ENCODE peak calls at places on chromosomes 5 and 9, in nine cellular contexts. E is right cardiac atrium; M is lower lobe of right lung; J is heart right ventricle; S is A549; T is aorta; X is left ventricle myocardium inferior; R is CD8-positive, alpha-beta memory T cell; K is heart left ventricle. H is an unnamed sample.

GRCh38 chr5:36238896-36239295 is 2.8 kb downstream of the NADK2 start:
- DNase-seq in S (no peak), M (no peak), J (no peak), K (no peak), E (no peak), X (no peak), T (no peak), R (no peak), H (no peak)

GRCh38 chr5:142437563-142437962 is 112.7 kb upstream of the SPRY4 start:
- DNase-seq in X (no peak), J (no peak), R (no peak), K (no peak), S (no peak), E (no peak), M (no peak), T (no peak), H (no peak)

GRCh38 chr9:20315672-20316071 is 306.6 kb downstream of the MLLT3 start:
- DNase-seq in R (no peak), T (no peak), K (no peak), E (no peak), X (no peak), J (no peak), M (no peak), S (no peak), H (no peak)

GRCh38 chr9:89929315-89929714 is 324.5 kb downstream of the GADD45G start:
- DNase-seq in J (no peak), X (no peak), T (no peak), M (no peak), E (no peak), R (no peak), S (no peak), K (no peak), H (no peak)

GRCh38 chr9:11135856-11136255 is 523.1 kb upstream of the PTPRD start:
- DNase-seq in E (no peak), X (no peak), T (no peak), R (no peak), M (no peak), S (no peak), J (no peak), K (no peak), H (no peak)

GRCh38 chr9:37963936-37964739 is 60.2 kb upstream of the SLC25A51 start:
- DNase-seq in S (peak; percentile 54), E (no peak), X (no peak), T (peak; percentile 90), R (no peak), M (peak; percentile 85), J (no peak), K (no peak), H (no peak)

GRCh38 chr5:177438468-177438867 is 8.1 kb upstream of the PRR7 start:
- DNase-seq in J (no peak), E (peak; percentile 46), S (no peak), M (no peak), R (no peak), T (peak; percentile 68), X (no peak), K (no peak), H (no peak)

GRCh38 chr5:133372306-133373008 is 239.9 kb downstream of the FSTL4 start:
- DNase-seq in T (no peak), R (no peak), X (no peak), E (no peak), M (no peak), K (peak; percentile 0), S (no peak), J (no peak), H (no peak)

GRCh38 chr9:19788152-19788551 is 685 bp downstream of the SLC24A2 start:
- DNase-seq in E (no peak), T (peak; percentile 69), X (no peak), K (no peak), J (no peak), R (no peak), M (no peak), S (no peak), H (no peak)

GRCh38 chr9:89405832-89406231 is 87.5 kb downstream of the SECISBP2 start:
- DNase-seq in X (peak; percentile 48), E (peak; percentile 65), K (peak; percentile 47), M (peak; percentile 66), S (no peak), J (peak; percentile 39), R (no peak), T (no peak), H (no peak)

GRCh38 chr5:1952021-1952420 is 69.3 kb upstream of the IRX4 start:
- DNase-seq in S (no peak), R (no peak), X (no peak), T (no peak), J (no peak), K (no peak), E (no peak), M (no peak), H (no peak)

DNA sequence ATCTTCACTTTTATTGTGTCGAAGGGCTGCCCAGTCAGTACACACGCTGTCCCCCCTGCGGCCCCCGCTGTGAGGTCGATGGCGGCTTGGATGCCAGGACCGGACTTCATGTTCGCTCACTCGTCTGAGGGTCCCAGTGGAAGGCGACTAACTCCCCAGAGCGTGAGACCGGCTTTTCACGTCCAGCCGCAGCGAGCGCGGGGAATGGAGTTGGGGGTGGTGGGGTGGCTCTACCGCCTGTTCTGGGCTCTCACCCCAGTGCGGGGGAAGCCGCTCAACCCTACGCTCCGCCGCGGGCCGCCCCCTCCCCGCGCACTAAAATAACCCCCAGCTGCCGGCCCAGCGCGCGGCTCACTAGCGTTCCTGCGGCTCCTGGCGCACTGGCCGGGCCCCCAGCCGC is at the start of gene SLC25A2:
- DNase-seq in J (no peak), X (no peak), R (no peak), M (no peak), S (no peak), E (no peak), T (no peak), K (no peak), H (no peak)
- H3K9me3 ChIP-seq in J (peaks cover 100% of the 10 kb centered on the region), X (peaks cover 100% of the 10 kb centered on the region), R (peaks cover 38% of the 10 kb centered on the region), M (peaks cover 100% of the 10 kb centered on the region), S (peaks cover 64% of the 10 kb centered on the region), E (peaks cover 13% of the 10 kb centered on the region), T (peaks cover 14% of the 10 kb centered on the region), K (peaks cover 50% of the 10 kb centered on the region), H (peaks cover 18% of the 10 kb centered on the region)

GRCh38 chr9:133088146-133088750 is 26.5 kb downstream of the CEL start:
- DNase-seq in M (no peak), R (peak; percentile 27), E (no peak), X (no peak), S (no peak), T (no peak), J (no peak), K (no peak), H (no peak)

GRCh38 chr9:133088756-133089155 is 27.0 kb downstream of the CEL start:
- DNase-seq in K (no peak), T (no peak), J (no peak), E (no peak), R (peak; percentile 39), X (no peak), S (no peak), M (no peak), H (no peak)

GRCh38 chr9:133086894-133087293 is 25.1 kb downstream of the CEL start:
- DNase-seq in J (no peak), X (no peak), T (no peak), M (no peak), K (no peak), R (no peak), E (no peak), S (no peak), H (no peak)

GRCh38 chr9:133089271-133089671 is 27.5 kb downstream of the CEL start:
- DNase-seq in X (no peak), S (no peak), K (no peak), E (no peak), T (no peak), M (no peak), J (no peak), R (peak; percentile 12), H (no peak)

GRCh38 chr9:133087429-133088145 is 25.8 kb downstream of the CEL start:
- DNase-seq in J (no peak), S (no peak), T (no peak), X (no peak), R (peak; percentile 11), K (no peak), E (no peak), M (no peak), H (no peak)
- H3K9me3 ChIP-seq in J (no peaks in the 10 kb centered on the region), S (no peaks in the 10 kb centered on the region), T (no peaks in the 10 kb centered on the region), X (no peaks in the 10 kb centered on the region), R (no peaks in the 10 kb centered on the region), K (no peaks in the 10 kb centered on the region), E (no peaks in the 10 kb centered on the region), M (no peaks in the 10 kb centered on the region), H (no peaks in the 10 kb centered on the region)

DNA sequence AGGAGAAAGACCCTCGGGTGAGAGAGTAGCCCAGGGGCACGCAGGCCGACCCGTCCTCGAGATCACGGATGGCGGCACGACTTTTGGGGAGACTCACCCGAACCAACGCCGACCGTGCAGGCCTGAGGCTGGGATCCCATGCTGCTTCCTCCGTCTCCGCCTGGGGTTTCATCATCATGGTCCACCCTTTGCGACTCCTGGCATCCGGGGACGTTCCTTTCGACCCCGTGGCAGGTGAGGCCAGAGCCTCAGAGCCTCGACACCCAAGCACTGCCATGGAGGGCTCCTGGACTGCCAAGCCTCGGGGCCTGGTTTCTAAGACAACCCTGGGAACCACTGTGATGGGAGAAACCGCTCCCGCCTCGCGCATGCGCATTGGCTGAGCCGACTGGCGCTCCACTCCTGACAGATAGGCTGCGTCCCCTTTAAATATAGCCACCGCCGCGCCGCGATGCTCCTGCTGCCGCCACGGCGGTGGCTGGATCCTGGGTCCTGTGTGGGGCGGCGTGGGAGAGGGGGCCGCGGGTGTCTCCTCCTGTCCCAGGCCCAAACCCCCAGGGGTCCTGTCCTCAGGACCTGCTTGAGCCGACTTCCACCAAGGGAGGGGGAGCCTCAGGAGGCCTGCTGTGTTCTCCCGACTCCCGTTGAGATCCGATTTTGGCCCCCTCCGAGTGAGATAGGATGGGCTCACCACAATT is 481.6 kb downstream of the SPATA31A7 start:
- DNase-seq in R (no peak), J (no peak), S (no peak), M (no peak), E (peak; percentile 44), K (no peak), T (peak; percentile 73), X (no peak), H (no peak)
- H3K9me3 ChIP-seq in R (no peaks in the 10 kb centered on the region), J (no peaks in the 10 kb centered on the region), S (peaks cover 2% of the 10 kb centered on the region), M (no peaks in the 10 kb centered on the region), E (no peaks in the 10 kb centered on the region), K (no peaks in the 10 kb centered on the region), T (peaks cover 4% of the 10 kb centered on the region), X (no peaks in the 10 kb centered on the region), H (no peaks in the 10 kb centered on the region)

DNA sequence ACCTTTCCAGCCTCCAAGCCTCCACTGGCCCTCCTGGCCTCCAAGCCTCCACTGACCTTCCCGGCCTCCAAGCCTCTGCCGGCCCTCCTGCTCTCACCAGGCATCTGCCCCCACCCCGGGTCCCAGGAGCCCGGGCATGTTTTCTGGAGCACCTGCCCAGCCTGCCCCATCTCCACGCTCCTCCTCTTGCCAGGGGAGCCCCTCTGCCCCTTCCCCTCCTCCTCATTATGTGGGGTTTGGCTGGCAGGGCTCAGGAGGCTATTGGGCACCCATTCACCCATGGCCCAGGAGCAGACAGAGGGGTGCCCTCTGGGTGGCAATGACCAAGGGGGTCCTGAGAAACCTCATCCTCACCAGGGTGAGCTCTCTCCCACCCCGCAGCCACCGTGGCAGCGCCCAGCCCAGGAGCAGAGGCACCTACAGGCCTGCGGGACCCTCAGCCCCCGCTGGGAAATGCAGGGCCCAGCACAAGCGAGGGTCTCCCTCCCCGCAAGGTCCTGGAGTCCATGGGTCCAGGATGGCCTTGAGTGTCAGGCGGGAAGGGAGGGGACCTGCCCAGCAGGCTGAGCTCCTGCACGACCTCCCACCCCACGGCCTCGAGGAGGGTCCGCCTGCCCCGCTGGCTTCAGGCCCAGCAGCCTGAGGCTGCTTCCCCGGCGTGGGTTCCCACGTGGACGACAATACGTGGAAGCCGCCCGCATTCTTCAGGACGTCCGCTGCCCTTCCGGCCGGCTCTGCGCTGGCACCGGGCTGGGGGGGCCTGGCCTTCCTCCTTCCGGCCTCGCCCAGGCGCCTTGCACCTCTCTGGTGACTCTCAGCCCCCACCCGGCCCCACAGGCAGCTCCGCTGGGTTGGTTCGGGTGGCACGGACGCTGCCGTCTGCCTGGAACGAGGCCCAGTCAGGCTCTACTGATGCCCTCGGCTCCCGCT is 51.4 kb upstream of the NRARP start:
- DNase-seq in X (peak; percentile 59), J (peak; percentile 71), R (no peak), T (no peak), K (peak; percentile 67), E (peak; percentile 84), M (peak; percentile 56), S (no peak), H (no peak)
- H3K9me3 ChIP-seq in X (peaks cover 19% of the 10 kb centered on the region), J (peaks cover 20% of the 10 kb centered on the region), R (peaks cover 6% of the 10 kb centered on the region), T (peaks cover 3% of the 10 kb centered on the region), K (peaks cover 10% of the 10 kb centered on the region), E (no peaks in the 10 kb centered on the region), M (peaks cover 16% of the 10 kb centered on the region), S (peaks cover 32% of the 10 kb centered on the region), H (no peaks in the 10 kb centered on the region)

H was measured in T-helper 17 cell.